ENCODE peak calls at places on chromosomes 6 and 20, in eight cellular contexts. M is NCI-H524; D is activated CD4-positive, CD25-positive, alpha-beta regulatory T cell; G is EL; Y is upper lobe of right lung; X is NCI-H1417; U is pancreas; L is lung. C is an unnamed sample.

GRCh38 chr6:39508513-39508912 is 186.0 kb upstream of the KCNK16 start:
- DNase-seq in Y (no peak), L (no peak), D (no peak), M (no peak), X (peak), U (no peak), G (no peak), C (no peak)

GRCh38 chr20:36752582-36752981 is 6.7 kb upstream of the NDRG3 start:
- DNase-seq in U (no peak), D (no peak), X (no peak), L (no peak), G (no peak), Y (no peak), M (no peak), C (no peak)

GRCh38 chr6:49553353-49553752 is 2.9 kb downstream of the C6orf141 start:
- DNase-seq in Y (no peak), L (no peak), U (no peak), X (no peak), M (no peak), D (no peak), G (peak), C (no peak)

GRCh38 chr6:46279874-46280273 is 109.1 kb upstream of the ENPP5 start:
- DNase-seq in G (no peak), X (no peak), Y (no peak), M (no peak), D (no peak), L (no peak), U (no peak), C (no peak)

GRCh38 chr6:16483315-16483875 is 245.0 kb downstream of the GMPR start:
- DNase-seq in Y (no peak), L (no peak), D (no peak), M (no peak), G (no peak), U (no peak), X (no peak), C (no peak)

GRCh38 chr6:140032177-140032576 is 657.7 kb upstream of the CITED2 start:
- DNase-seq in Y (no peak), G (peak), X (no peak), L (no peak), U (no peak), M (no peak), D (no peak), C (no peak)

GRCh38 chr6:14228571-14228970 is 111.0 kb downstream of the CD83 start:
- DNase-seq in G (peak), D (no peak), M (no peak), Y (no peak), U (no peak), X (no peak), L (no peak), C (no peak)

GRCh38 chr6:122495612-122496011 is 24.0 kb upstream of the SERINC1 start:
- DNase-seq in G (no peak), D (no peak), M (no peak), L (no peak), U (no peak), X (no peak), Y (no peak), C (no peak)

GRCh38 chr20:50232651-50233324 is 42.2 kb downstream of the CEBPB start:
- DNase-seq in L (no peak), U (no peak), G (no peak), D (no peak), X (no peak), M (no peak), Y (no peak), C (no peak)

GRCh38 chr6:143744593-143745151 is 66.9 kb downstream of the PHACTR2 start:
- DNase-seq in U (no peak), M (peak), L (no peak), D (no peak), X (peak), G (no peak), Y (no peak), C (no peak)